ENCODE peak calls at places on chromosomes 5 and 9, in six cellular contexts. X, T, F, U, M and I are unnamed samples.

GRCh38 chr5:52502591-52502990 is 285.1 kb upstream of the ITGA1 start:
- DNase-seq in M (no peak), X (no peak), T (no peak), U (no peak), F (no peak), I (no peak)

GRCh38 chr9:32581512-32582143 is 8.7 kb upstream of the NDUFB6 start:
- DNase-seq in T (no peak), M (peak), X (no peak), F (no peak), U (peak), I (no peak)

GRCh38 chr5:95969646-95970358 is 8.2 kb upstream of the ELL2 start:
- DNase-seq in U (no peak), X (no peak), F (no peak), T (no peak), M (no peak), I (no peak)

GRCh38 chr9:21852751-21853150 is 50.3 kb downstream of the MTAP start:
- DNase-seq in T (no peak), X (no peak), F (no peak), U (no peak), M (no peak), I (no peak)

GRCh38 chr9:17342696-17343095 is 207.9 kb downstream of the CNTLN start:
- DNase-seq in T (no peak), X (no peak), F (no peak), M (no peak), U (no peak), I (no peak)

GRCh38 chr5:74009502-74009901 is 383.5 kb downstream of the ARHGEF28 start:
- DNase-seq in U (no peak), F (no peak), M (no peak), T (no peak), X (no peak), I (no peak)

GRCh38 chr9:113623851-113624485 is 160.4 kb downstream of the RGS3 start:
- DNase-seq in F (no peak), M (no peak), T (no peak), U (no peak), X (no peak), I (no peak)

GRCh38 chr9:15121591-15121990 is 185.4 kb downstream of the TTC39B start:
- DNase-seq in F (no peak), M (no peak), X (no peak), U (no peak), T (no peak), I (no peak)

GRCh38 chr9:119556129-119556875 is 187.1 kb upstream of the BRINP1 start:
- DNase-seq in U (peak), X (peak), F (peak), M (peak), T (peak), I (peak)

GRCh38 chr9:81456431-81456970 is 232.8 kb downstream of the TLE1 start:
- DNase-seq in U (no peak), M (no peak), X (no peak), T (no peak), F (no peak), I (no peak)

GRCh38 chr5:121285861-121286527 is 565.7 kb upstream of the FTMT start:
- DNase-seq in T (no peak), M (no peak), F (no peak), X (no peak), U (no peak), I (no peak)

GRCh38 chr5:177304392-177305119 is 957 bp downstream of the PRELID1 start:
- DNase-seq in U (no peak), F (no peak), X (no peak), T (no peak), M (peak), I (no peak)

GRCh38 chr5:178271726-178272479 is 39.3 kb upstream of the PHYKPL start:
- DNase-seq in T (no peak), X (no peak), M (no peak), U (no peak), F (no peak), I (no peak)

GRCh38 chr5:150987746-150988145 is 32.6 kb upstream of the GPX3 start:
- DNase-seq in M (no peak), U (no peak), F (no peak), T (no peak), X (no peak), I (no peak)

GRCh38 chr9:114653556-114654159 is 3.9 kb downstream of the TEX53 start:
- DNase-seq in X (peak), M (peak), U (peak), T (peak), F (peak), I (peak)